ENCODE peak calls at places on chromosome 5, in six cellular contexts. One of them, this sample, is unnamed.

GRCh38 chr5:138032572-138033274 is at the start of gene FAM13B:
- DNase-seq in IMR-90: peak
- DNase-seq in trophoblast cell: peak
- DNase-seq in mesenchymal stem cell: peak
- DNase-seq in neuronal stem cell: peak
- DNase-seq in H1: peak
- DNase-seq in this sample: peak

GRCh38 chr5:146001544-146002185 is 65.3 kb downstream of the SH3RF2 start:
- DNase-seq in IMR-90: no peak
- DNase-seq in trophoblast cell: no peak
- DNase-seq in mesenchymal stem cell: no peak
- DNase-seq in neuronal stem cell: no peak
- DNase-seq in H1: no peak
- DNase-seq in this sample: no peak

GRCh38 chr5:153276151-153276550 is 214.3 kb upstream of the GRIA1 start:
- DNase-seq in IMR-90: no peak
- DNase-seq in trophoblast cell: no peak
- DNase-seq in mesenchymal stem cell: peak
- DNase-seq in neuronal stem cell: peak
- DNase-seq in H1: peak
- DNase-seq in this sample: peak

GRCh38 chr5:148558892-148559291 is 95.4 kb downstream of the HTR4 start:
- DNase-seq in IMR-90: no peak
- DNase-seq in trophoblast cell: no peak
- DNase-seq in mesenchymal stem cell: no peak
- DNase-seq in neuronal stem cell: no peak
- DNase-seq in H1: no peak
- DNase-seq in this sample: no peak

GRCh38 chr5:101424530-101425175 is 521.6 kb upstream of the ST8SIA4 start:
- DNase-seq in IMR-90: peak
- DNase-seq in trophoblast cell: no peak
- DNase-seq in mesenchymal stem cell: peak
- DNase-seq in neuronal stem cell: no peak
- DNase-seq in H1: no peak
- DNase-seq in this sample: no peak

GRCh38 chr5:172140866-172141265 is 47.2 kb downstream of the STK10 start:
- DNase-seq in IMR-90: no peak
- DNase-seq in trophoblast cell: peak
- DNase-seq in mesenchymal stem cell: no peak
- DNase-seq in neuronal stem cell: no peak
- DNase-seq in H1: no peak
- DNase-seq in this sample: no peak

GRCh38 chr5:62791059-62791458 is 212.4 kb downstream of the LRRC70 start:
- DNase-seq in IMR-90: no peak
- DNase-seq in trophoblast cell: no peak
- DNase-seq in mesenchymal stem cell: no peak
- DNase-seq in neuronal stem cell: no peak
- DNase-seq in H1: no peak
- DNase-seq in this sample: peak

GRCh38 chr5:72234265-72234700 is 85.8 kb downstream of the MRPS27 start:
- DNase-seq in IMR-90: peak
- DNase-seq in trophoblast cell: peak
- DNase-seq in mesenchymal stem cell: peak
- DNase-seq in neuronal stem cell: no peak
- DNase-seq in H1: no peak
- DNase-seq in this sample: peak

GRCh38 chr5:150945501-150945900 is 40.7 kb upstream of the ZNF300 start:
- DNase-seq in IMR-90: peak
- DNase-seq in trophoblast cell: no peak
- DNase-seq in mesenchymal stem cell: no peak
- DNase-seq in neuronal stem cell: no peak
- DNase-seq in H1: no peak
- DNase-seq in this sample: no peak

GRCh38 chr5:72353046-72353445 is 32.9 kb downstream of the PTCD2 start:
- DNase-seq in IMR-90: peak
- DNase-seq in trophoblast cell: no peak
- DNase-seq in mesenchymal stem cell: no peak
- DNase-seq in neuronal stem cell: no peak
- DNase-seq in H1: no peak
- DNase-seq in this sample: no peak

GRCh38 chr5:149550267-149550582 is 1.0 kb downstream of the CSNK1A1 start:
- DNase-seq in IMR-90: peak
- DNase-seq in trophoblast cell: no peak
- DNase-seq in mesenchymal stem cell: peak
- DNase-seq in neuronal stem cell: no peak
- DNase-seq in H1: no peak
- DNase-seq in this sample: no peak

GRCh38 chr5:143791848-143792701 is 19.9 kb upstream of the HMHB1 start:
- DNase-seq in IMR-90: no peak
- DNase-seq in trophoblast cell: no peak
- DNase-seq in mesenchymal stem cell: no peak
- DNase-seq in neuronal stem cell: peak
- DNase-seq in H1: no peak
- DNase-seq in this sample: no peak

GRCh38 chr5:72256536-72256935 is 63.5 kb downstream of the MRPS27 start:
- DNase-seq in IMR-90: peak
- DNase-seq in trophoblast cell: no peak
- DNase-seq in mesenchymal stem cell: no peak
- DNase-seq in neuronal stem cell: no peak
- DNase-seq in H1: no peak
- DNase-seq in this sample: no peak

GRCh38 chr5:74261906-74262305 is 378.6 kb downstream of the ENC1 start:
- DNase-seq in IMR-90: peak
- DNase-seq in trophoblast cell: no peak
- DNase-seq in mesenchymal stem cell: no peak
- DNase-seq in neuronal stem cell: no peak
- DNase-seq in H1: no peak
- DNase-seq in this sample: no peak

GRCh38 chr5:172586118-172587060 is 54.7 kb upstream of the NEURL1B start:
- DNase-seq in IMR-90: no peak
- DNase-seq in trophoblast cell: no peak
- DNase-seq in mesenchymal stem cell: no peak
- DNase-seq in neuronal stem cell: no peak
- DNase-seq in H1: peak
- DNase-seq in this sample: no peak

GRCh38 chr5:39178856-39179255 is 40.5 kb downstream of the FYB1 start:
- DNase-seq in IMR-90: no peak
- DNase-seq in trophoblast cell: no peak
- DNase-seq in mesenchymal stem cell: no peak
- DNase-seq in neuronal stem cell: no peak
- DNase-seq in H1: no peak
- DNase-seq in this sample: no peak

GRCh38 chr5:146993876-146994530 is 115.4 kb upstream of the PPP2R2B start:
- DNase-seq in IMR-90: no peak
- DNase-seq in trophoblast cell: no peak
- DNase-seq in mesenchymal stem cell: no peak
- DNase-seq in neuronal stem cell: no peak
- DNase-seq in H1: no peak
- DNase-seq in this sample: no peak

GRCh38 chr5:137778772-137779564 is 24.8 kb upstream of the HNRNPA0 start:
- DNase-seq in IMR-90: peak
- DNase-seq in trophoblast cell: no peak
- DNase-seq in mesenchymal stem cell: peak
- DNase-seq in neuronal stem cell: peak
- DNase-seq in H1: no peak
- DNase-seq in this sample: peak

GRCh38 chr5:56323505-56323904 is 90.4 kb upstream of the ANKRD55 start:
- DNase-seq in IMR-90: peak
- DNase-seq in trophoblast cell: peak
- DNase-seq in mesenchymal stem cell: peak
- DNase-seq in neuronal stem cell: no peak
- DNase-seq in H1: no peak
- DNase-seq in this sample: peak

GRCh38 chr5:118857700-118858099 is 130.6 kb downstream of the DTWD2 start:
- DNase-seq in IMR-90: peak
- DNase-seq in trophoblast cell: no peak
- DNase-seq in mesenchymal stem cell: peak
- DNase-seq in neuronal stem cell: no peak
- DNase-seq in H1: no peak
- DNase-seq in this sample: no peak

GRCh38 chr5:143679777-143680176 is 132.2 kb upstream of the HMHB1 start:
- DNase-seq in IMR-90: peak
- DNase-seq in trophoblast cell: no peak
- DNase-seq in mesenchymal stem cell: peak
- DNase-seq in neuronal stem cell: no peak
- DNase-seq in H1: no peak
- DNase-seq in this sample: no peak

GRCh38 chr5:124341066-124341943 is 405.1 kb downstream of the ZNF608 start:
- DNase-seq in IMR-90: no peak
- DNase-seq in trophoblast cell: no peak
- DNase-seq in mesenchymal stem cell: no peak
- DNase-seq in neuronal stem cell: no peak
- DNase-seq in H1: no peak
- DNase-seq in this sample: no peak

GRCh38 chr5:54018438-54018837 is 291.9 kb downstream of the ARL15 start:
- DNase-seq in IMR-90: peak
- DNase-seq in trophoblast cell: no peak
- DNase-seq in mesenchymal stem cell: peak
- DNase-seq in neuronal stem cell: peak
- DNase-seq in H1: no peak
- DNase-seq in this sample: peak

GRCh38 chr5:149063017-149063687 is at the start of gene SH3TC2:
- DNase-seq in IMR-90: peak
- DNase-seq in trophoblast cell: peak
- DNase-seq in mesenchymal stem cell: peak
- DNase-seq in neuronal stem cell: peak
- DNase-seq in H1: peak
- DNase-seq in this sample: peak

GRCh38 chr5:134438268-134438622 is 26.6 kb upstream of the CDKN2AIPNL start:
- DNase-seq in IMR-90: peak
- DNase-seq in trophoblast cell: no peak
- DNase-seq in mesenchymal stem cell: peak
- DNase-seq in neuronal stem cell: no peak
- DNase-seq in H1: no peak
- DNase-seq in this sample: no peak

GRCh38 chr5:78518365-78519197 is 130.0 kb downstream of the LHFPL2 start:
- DNase-seq in IMR-90: peak
- DNase-seq in trophoblast cell: peak
- DNase-seq in mesenchymal stem cell: peak
- DNase-seq in neuronal stem cell: no peak
- DNase-seq in H1: no peak
- DNase-seq in this sample: peak
- H3K27ac ChIP-seq in IMR-90: peak
- H3K27ac ChIP-seq in trophoblast cell: peak
- H3K27ac ChIP-seq in mesenchymal stem cell: peak
- H3K27ac ChIP-seq in neuronal stem cell: no peak
- H3K27ac ChIP-seq in H1: no peak
- H3K27ac ChIP-seq in this sample: no peak

DNA sequence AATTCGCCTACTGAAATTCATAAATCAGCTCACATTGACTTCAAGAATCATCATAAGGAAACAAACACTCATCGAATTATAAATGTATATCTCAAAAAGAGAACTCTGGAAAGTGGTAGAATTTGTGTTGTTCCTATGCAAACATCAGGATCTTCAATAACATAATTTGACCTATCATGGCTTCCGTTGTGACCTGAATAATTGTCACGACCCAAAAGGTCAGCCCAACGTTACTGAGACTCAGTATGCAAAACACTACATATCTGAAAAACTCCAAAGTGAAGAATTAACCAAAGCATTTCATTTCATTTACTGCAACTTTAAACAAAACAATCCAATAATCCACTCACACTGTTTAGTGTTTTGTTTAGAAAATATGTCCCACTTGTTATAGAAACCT is 1.2 kb downstream of the RAPGEF6 start:
- DNase-seq in IMR-90: no peak
- DNase-seq in trophoblast cell: no peak
- DNase-seq in mesenchymal stem cell: no peak
- DNase-seq in neuronal stem cell: no peak
- DNase-seq in H1: no peak
- DNase-seq in this sample: no peak
- H3K4me3 ChIP-seq in IMR-90: peak
- H3K4me3 ChIP-seq in trophoblast cell: no peak
- H3K4me3 ChIP-seq in mesenchymal stem cell: peak
- H3K4me3 ChIP-seq in neuronal stem cell: no peak
- H3K4me3 ChIP-seq in H1: peak
- H3K4me3 ChIP-seq in this sample: no peak

DNA sequence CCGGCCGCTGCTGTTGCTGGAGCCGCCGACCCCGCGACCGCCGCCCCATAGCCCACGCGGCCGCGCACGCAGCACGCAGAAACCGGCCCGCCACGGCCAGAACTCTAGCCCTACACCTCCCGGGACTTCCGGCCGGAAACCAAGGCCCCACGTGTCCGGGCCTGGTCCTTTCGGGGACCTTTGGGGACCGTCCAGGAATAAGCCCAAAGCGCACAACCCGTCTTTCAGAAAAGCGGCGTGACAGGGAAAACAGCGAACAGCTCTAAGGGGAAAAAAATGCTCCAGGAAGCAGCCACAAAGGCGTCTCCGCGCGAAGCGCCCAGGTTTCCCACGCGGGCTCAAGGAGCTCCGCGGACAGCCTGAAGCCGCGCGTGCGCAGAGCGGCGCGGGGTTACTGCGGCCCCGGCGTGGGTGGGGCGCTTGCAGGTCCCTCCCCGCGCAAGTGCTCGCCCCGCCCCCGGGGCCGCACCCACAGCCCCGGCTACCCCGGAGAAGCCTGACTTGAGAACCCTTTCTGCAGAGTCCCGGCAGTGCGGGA is at the start of the genes NSUN2 and SRD5A1:
- DNase-seq in IMR-90: peak
- DNase-seq in trophoblast cell: peak
- DNase-seq in mesenchymal stem cell: peak
- DNase-seq in neuronal stem cell: peak
- DNase-seq in H1: peak
- DNase-seq in this sample: peak
- H2BK120ac ChIP-seq in IMR-90: peak
- H2BK120ac ChIP-seq in trophoblast cell: peak
- H2BK120ac ChIP-seq in mesenchymal stem cell: peak
- H2BK120ac ChIP-seq in neuronal stem cell: peak
- H2BK120ac ChIP-seq in H1: peak
- H2BK120ac ChIP-seq in this sample: no peak

GRCh38 chr5:51018423-51018822 is 352.0 kb downstream of the PARP8 start:
- DNase-seq in IMR-90: no peak
- DNase-seq in trophoblast cell: no peak
- DNase-seq in mesenchymal stem cell: no peak
- DNase-seq in neuronal stem cell: no peak
- DNase-seq in H1: no peak
- DNase-seq in this sample: no peak
- H3K27ac ChIP-seq in IMR-90: no peak
- H3K27ac ChIP-seq in trophoblast cell: no peak
- H3K27ac ChIP-seq in mesenchymal stem cell: no peak
- H3K27ac ChIP-seq in neuronal stem cell: no peak
- H3K27ac ChIP-seq in H1: no peak
- H3K27ac ChIP-seq in this sample: no peak

This sample was measured in mesendoderm.